ENCODE peak calls at places on chromosomes 16 and 17, in eight cellular contexts. W is prostate gland, C is ovary, D is tibial nerve, E is HCT116, Q is transverse colon, N is heart left ventricle, P is A549. A is an unnamed sample.

GRCh38 chr17:77318491-77319210 is 177.9 kb downstream of the SEC14L1 start:
- DNase-seq in W (no peak), C (peak), D (no peak), E (no peak), Q (peak), N (peak), P (peak), A (no peak)

GRCh38 chr17:7041607-7042506 is 2.0 kb downstream of the SLC16A11 start:
- DNase-seq in W (no peak), C (no peak), D (no peak), E (no peak), Q (no peak), N (no peak), P (no peak), A (no peak)

GRCh38 chr17:40069751-40070643 is 7.2 kb downstream of the THRA start:
- DNase-seq in W (peak), C (peak), D (no peak), E (no peak), Q (peak), N (peak), P (peak), A (peak)

GRCh38 chr16:19139436-19140091 is 25.8 kb downstream of the ITPRIPL2 start:
- DNase-seq in W (no peak), C (no peak), D (no peak), E (no peak), Q (no peak), N (no peak), P (no peak), A (no peak)

GRCh38 chr16:75250089-75250808 is 1.2 kb downstream of the BCAR1 start:
- DNase-seq in W (peak), C (peak), D (no peak), E (no peak), Q (peak), N (peak), P (no peak), A (no peak)

GRCh38 chr17:55743103-55743679 is 7.7 kb upstream of the PCTP start:
- DNase-seq in W (peak), C (no peak), D (no peak), E (peak), Q (peak), N (no peak), P (peak), A (no peak)

GRCh38 chr17:47240375-47240764 is 13.3 kb upstream of the ITGB3 start:
- DNase-seq in W (no peak), C (no peak), D (no peak), E (no peak), Q (no peak), N (no peak), P (no peak), A (no peak)

GRCh38 chr17:37239690-37240344 is 136.0 kb upstream of the C17orf78 start:
- DNase-seq in W (no peak), C (no peak), D (no peak), E (peak), Q (no peak), N (no peak), P (peak), A (no peak)

GRCh38 chr17:34156741-34157589 is 98.1 kb upstream of the CCL2 start:
- DNase-seq in W (no peak), C (no peak), D (no peak), E (no peak), Q (no peak), N (peak), P (no peak), A (peak)

GRCh38 chr16:57949013-57949412 is 21.9 kb downstream of the CNGB1 start:
- DNase-seq in W (no peak), C (no peak), D (no peak), E (no peak), Q (no peak), N (no peak), P (no peak), A (no peak)

GRCh38 chr17:2222901-2223616 is 80.5 kb downstream of the SMG6 start:
- DNase-seq in W (no peak), C (peak), D (peak), E (no peak), Q (peak), N (no peak), P (no peak), A (no peak)

GRCh38 chr17:67648032-67648761 is 69.5 kb upstream of the NOL11 start:
- DNase-seq in W (no peak), C (no peak), D (no peak), E (no peak), Q (no peak), N (no peak), P (no peak), A (no peak)

GRCh38 chr16:72025404-72026114 is 17.0 kb downstream of the DHODH start:
- DNase-seq in W (no peak), C (no peak), D (no peak), E (no peak), Q (no peak), N (no peak), P (no peak), A (no peak)

GRCh38 chr16:57318240-57318970 is 33.9 kb upstream of the PLLP start:
- DNase-seq in W (no peak), C (no peak), D (no peak), E (no peak), Q (no peak), N (peak), P (no peak), A (no peak)

GRCh38 chr16:61128545-61129323 is 907.5 kb downstream of the CDH8 start:
- DNase-seq in W (no peak), C (no peak), D (no peak), E (no peak), Q (no peak), N (peak), P (no peak), A (peak)

GRCh38 chr16:49452568-49452967 is 79.0 kb downstream of the C16orf78 start:
- DNase-seq in W (no peak), C (no peak), D (no peak), E (no peak), Q (no peak), N (no peak), P (no peak), A (no peak)

GRCh38 chr16:75085556-75085955 is 31.0 kb downstream of the LDHD start:
- DNase-seq in W (no peak), C (no peak), D (no peak), E (no peak), Q (no peak), N (no peak), P (no peak), A (no peak)

GRCh38 chr17:30360396-30360795 is 18.3 kb upstream of the CPD start:
- DNase-seq in W (no peak), C (no peak), D (no peak), E (no peak), Q (no peak), N (no peak), P (no peak), A (no peak)

GRCh38 chr17:57999496-58000017 is 7.5 kb downstream of the SRSF1 start:
- DNase-seq in W (peak), C (no peak), D (no peak), E (peak), Q (no peak), N (no peak), P (peak), A (no peak)

GRCh38 chr17:39962642-39963220 is at the start of gene GSDMA:
- DNase-seq in W (no peak), C (no peak), D (no peak), E (no peak), Q (no peak), N (no peak), P (no peak), A (no peak)

GRCh38 chr17:81535480-81536298 is 7.5 kb downstream of the FSCN2 start:
- DNase-seq in W (no peak), C (no peak), D (no peak), E (no peak), Q (no peak), N (no peak), P (no peak), A (no peak)

GRCh38 chr16:6611535-6611934 is 721.1 kb upstream of the RBFOX1 start:
- DNase-seq in W (no peak), C (no peak), D (no peak), E (no peak), Q (no peak), N (no peak), P (peak), A (no peak)

GRCh38 chr17:8859029-8859803 is 8.3 kb downstream of the PIK3R6 start:
- DNase-seq in W (no peak), C (no peak), D (peak), E (no peak), Q (no peak), N (no peak), P (no peak), A (no peak)

GRCh38 chr17:75724016-75725003 is 3.1 kb downstream of the ITGB4 start:
- DNase-seq in W (no peak), C (no peak), D (no peak), E (no peak), Q (peak), N (no peak), P (no peak), A (no peak)

GRCh38 chr17:75721463-75722011 is 278 bp downstream of the ITGB4 start:
- DNase-seq in W (no peak), C (no peak), D (no peak), E (no peak), Q (peak), N (no peak), P (no peak), A (no peak)

GRCh38 chr17:75722076-75722475 is 817 bp downstream of the ITGB4 start:
- DNase-seq in W (no peak), C (no peak), D (no peak), E (no peak), Q (peak), N (no peak), P (no peak), A (no peak)

GRCh38 chr17:75723201-75723930 is 2.1 kb downstream of the ITGB4 start:
- DNase-seq in W (peak), C (no peak), D (no peak), E (no peak), Q (peak), N (no peak), P (no peak), A (no peak)

DNA sequence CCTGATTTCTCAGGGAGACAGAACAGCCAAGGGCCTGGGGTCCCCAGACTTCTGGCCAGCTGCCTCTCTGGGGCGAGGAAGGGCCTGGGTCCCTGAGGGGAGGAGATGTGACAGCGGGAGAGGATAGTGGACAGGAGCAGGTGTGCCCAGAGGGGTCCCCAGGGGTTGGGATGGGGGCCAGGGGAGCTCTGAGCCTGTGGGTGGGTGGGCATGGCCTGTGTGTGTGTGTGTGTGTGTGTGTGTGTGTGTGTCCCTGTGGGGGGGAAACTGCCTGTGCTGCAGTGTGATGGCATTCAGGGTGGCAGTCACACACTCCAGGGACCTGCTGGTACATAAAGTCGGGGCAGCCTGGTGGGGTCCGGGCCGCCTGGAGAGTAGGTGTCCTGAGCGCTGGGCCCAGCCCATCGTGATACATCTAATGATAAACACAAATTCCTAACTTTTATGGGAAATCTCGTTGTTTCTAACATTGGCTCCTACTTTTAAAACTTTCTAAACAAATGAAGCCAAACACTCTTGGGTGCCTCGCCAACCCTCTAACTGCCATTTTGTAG is 1.4 kb downstream of the ITGB4 start:
- DNase-seq in W (no peak), C (no peak), D (no peak), E (no peak), Q (no peak), N (no peak), P (no peak), A (no peak)
- H3K27ac ChIP-seq in W (peak), C (no peak), D (peak), E (peak), Q (peak), N (peak), P (peak), A (no peak)

DNA sequence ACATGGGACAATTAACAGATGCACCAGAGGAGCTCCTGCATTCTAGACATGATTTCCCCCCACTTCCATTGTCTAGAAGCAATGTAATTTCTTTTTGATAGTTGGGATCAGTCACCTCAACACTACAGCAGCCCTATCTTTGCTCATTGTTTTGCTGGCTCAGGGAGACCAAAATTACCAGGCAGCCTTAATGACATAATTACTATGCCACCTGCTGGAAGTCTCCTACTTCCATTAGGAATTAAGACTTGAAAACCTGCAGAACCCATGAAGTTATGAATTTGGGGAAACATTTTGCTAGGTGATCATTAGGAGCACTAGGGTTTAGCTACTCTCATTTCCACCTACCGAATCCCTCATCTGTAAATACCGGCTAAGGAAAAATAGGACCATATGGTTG is 312.0 kb upstream of the CA10 start:
- DNase-seq in W (no peak), C (no peak), D (no peak), E (no peak), Q (no peak), N (no peak), P (no peak), A (no peak)
- TF ChIP-seq POLR2A in W (no peak), C (no peak), D (no peak), E (no peak), Q (no peak), N (no peak), P (no peak), A (no peak)

GRCh38 chr17:44108440-44109311 is 14.8 kb downstream of the HDAC5 start:
- DNase-seq in W (peak), C (peak), D (peak), E (no peak), Q (peak), N (peak), P (peak), A (peak)
- H3K27ac ChIP-seq in W (peak), C (peak), D (peak), E (peak), Q (peak), N (peak), P (peak), A (peak)

GRCh38 chr17:18260332-18261145 is at the start of gene MIEF2:
- DNase-seq in W (peak), C (peak), D (peak), E (peak), Q (peak), N (peak), P (peak), A (peak)
- TF ChIP-seq POLR2A in W (peak), C (peak), D (no peak), E (peak), Q (peak), N (peak), P (peak), A (no peak)

DNA sequence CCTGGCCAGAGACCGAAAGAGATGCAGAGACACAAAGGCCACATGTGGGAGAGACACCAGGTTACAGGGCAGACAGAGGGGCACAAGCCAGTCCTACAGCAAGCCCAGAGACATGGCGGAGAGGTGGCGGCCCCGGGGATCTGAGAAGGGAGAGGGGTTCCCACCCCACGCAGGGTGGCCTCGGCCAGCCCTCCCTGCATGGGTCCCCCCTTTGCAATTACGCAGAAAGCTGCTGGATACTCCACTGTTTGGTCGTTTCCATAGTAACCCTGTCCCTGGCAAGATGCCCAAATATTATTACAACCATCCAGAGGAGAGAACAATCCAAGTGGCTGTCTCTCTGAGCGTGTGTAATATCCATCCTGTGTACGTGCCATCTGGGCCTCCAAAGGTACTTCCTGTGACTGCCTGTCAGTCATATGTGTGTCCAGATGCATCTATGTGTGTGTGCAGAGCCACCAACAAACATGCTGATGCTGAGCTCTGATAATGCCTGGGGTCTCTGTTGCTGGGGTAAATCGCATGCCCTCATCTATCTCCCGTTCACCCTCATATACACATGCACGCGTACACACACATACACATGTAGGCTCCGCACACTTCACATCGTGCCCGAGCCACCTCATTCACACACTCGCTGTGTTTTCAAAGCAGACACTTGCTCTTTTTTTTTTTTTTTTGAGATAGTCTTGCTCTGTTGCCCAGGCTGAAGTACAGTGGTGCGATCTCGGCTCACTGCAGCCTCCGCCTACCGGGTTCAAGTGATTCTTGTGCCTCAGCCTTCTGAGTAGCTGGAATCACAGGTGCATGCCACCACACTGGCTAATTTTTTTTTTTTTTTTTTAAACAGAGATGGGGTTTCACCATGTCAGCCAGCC is 5.5 kb downstream of the PCGF2 start:
- DNase-seq in W (no peak), C (peak), D (no peak), E (no peak), Q (peak), N (peak), P (peak), A (peak)
- H3K27ac ChIP-seq in W (peak), C (peak), D (peak), E (no peak), Q (peak), N (peak), P (no peak), A (peak)

DNA sequence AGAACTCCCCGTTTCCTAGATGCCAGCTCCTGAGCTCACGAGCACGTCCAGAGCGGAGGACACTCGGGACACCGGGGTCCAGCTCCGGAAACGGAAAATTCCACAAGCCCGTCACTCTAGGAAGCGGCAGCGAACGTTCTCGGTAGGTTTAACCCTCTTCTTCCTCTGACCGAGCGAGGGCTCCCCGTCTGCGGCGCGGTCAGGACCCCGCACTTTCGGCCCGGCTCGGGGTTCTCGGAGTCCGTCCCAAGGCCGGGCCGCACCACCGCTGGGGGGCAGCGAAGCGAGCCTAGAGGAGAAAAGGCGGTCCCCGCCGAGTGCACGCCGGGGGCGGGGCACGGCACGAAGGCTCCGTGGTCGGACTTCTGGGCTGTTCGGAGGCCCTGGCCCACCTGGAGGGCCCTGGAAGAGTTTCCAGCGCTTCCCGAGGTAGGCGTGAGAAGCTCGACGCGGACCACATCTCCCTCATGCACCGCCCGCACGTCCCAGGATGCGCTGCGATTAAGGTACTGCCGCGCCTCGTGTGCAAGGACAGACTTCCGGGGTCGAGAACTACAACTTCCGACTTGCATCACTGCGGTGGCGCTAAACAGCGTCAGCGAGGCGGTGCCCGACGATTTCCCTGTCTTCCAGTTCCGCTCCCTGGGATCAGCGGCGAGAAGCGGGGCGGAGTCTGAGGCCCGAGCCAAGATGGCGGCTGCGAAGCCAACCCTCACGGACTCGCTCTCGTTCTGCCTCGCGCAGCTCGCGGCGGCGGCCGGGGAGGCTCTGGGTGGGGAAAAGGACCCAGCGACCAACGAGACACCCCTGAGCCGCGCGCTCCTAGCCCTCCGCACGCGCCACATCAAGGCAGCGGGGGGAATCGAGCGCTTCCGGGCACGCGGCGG is at the start of gene ARMC5:
- DNase-seq in W (peak), C (peak), D (peak), E (peak), Q (peak), N (peak), P (peak), A (peak)
- TF ChIP-seq POLR2A in W (no peak), C (peak), D (peak), E (peak), Q (peak), N (peak), P (peak), A (peak)

DNA sequence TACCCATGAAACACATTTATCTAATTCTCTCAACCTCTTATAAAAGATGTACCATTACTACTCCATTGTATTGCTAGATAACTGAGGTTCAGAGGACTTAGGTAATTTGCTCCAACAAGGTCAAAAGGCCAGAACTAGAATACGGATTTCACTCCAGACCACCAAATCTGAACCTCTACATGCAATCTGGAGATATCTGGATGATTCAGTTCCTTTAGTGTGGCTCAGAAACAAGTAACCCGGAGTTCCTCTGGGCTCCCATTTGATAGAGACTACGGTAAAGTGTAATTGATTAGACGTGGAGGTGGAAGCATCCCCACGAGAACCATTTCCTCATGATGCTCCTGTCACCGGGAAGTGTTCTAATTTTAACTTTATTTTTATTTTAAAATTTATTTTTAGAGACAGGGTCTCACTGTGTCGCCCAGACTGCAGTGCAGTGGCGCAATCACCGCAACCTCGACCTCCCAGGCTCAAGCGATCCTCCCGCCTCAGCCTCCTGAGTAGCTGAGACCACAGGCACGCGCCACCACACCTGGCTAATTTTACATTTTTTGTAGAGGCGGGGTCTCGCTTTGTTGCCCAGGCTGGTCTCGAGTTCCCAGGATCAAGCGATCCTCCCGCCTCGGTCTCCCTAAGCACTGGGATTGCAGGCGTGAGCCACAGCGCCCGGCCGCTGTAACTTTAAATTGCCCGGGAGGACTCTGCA is 608 bp upstream of the COX10 start:
- DNase-seq in W (no peak), C (no peak), D (no peak), E (no peak), Q (no peak), N (no peak), P (peak), A (no peak)
- H3K27ac ChIP-seq in W (peak), C (no peak), D (no peak), E (peak), Q (peak), N (peak), P (peak), A (no peak)

DNA sequence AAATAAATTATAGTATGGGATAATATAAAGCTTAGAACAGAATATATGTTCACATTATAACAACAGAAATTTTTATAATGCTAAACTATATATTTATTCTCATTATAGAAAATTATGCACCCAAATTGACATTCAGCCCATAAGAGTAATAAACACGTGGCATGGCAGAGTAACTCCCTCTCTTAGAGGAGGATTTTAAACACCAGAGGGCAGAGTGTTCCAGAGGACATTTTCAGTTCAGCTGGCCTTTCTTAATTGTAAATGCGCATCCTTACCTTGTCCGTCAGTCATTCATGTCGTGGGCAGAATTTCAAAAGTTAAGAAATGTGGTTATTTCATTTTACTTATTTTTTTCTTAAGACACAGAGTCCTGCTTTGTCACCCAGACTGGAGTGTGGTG is 147.1 kb downstream of the TANC2 start:
- DNase-seq in W (no peak), C (no peak), D (no peak), E (no peak), Q (no peak), N (no peak), P (peak), A (no peak)
- TF ChIP-seq POLR2A in W (no peak), C (no peak), D (no peak), E (no peak), Q (no peak), N (no peak), P (no peak), A (no peak)

A was measured in testis.